ENCODE peak calls at places on chromosomes 7 and 10, in seven cellular contexts. Y is stomach, T is heart left ventricle, C is hepatocyte, K is A549, B is right atrium auricular region, Q is fibroblast of pulmonary artery. H is an unnamed sample.

GRCh38 chr10:71031601-71032000 is 143.2 kb upstream of the PCBD1 start:
- DNase-seq in C (no peak), T (no peak), B (no peak), K (no peak), Y (no peak), Q (no peak), H (no peak)

GRCh38 chr10:88012627-88013026 is 149.2 kb downstream of the PTEN start:
- DNase-seq in Y (no peak), K (no peak), T (no peak), B (no peak), C (no peak), Q (peak; percentile 10), H (no peak)

GRCh38 chr7:129089521-129090212 is 34.8 kb upstream of the TNPO3 start:
- DNase-seq in K (no peak), C (no peak), B (no peak), T (no peak), Q (peak; percentile 54), Y (no peak), H (no peak)

GRCh38 chr10:74921744-74922143 is 95.3 kb downstream of the KAT6B start:
- DNase-seq in K (no peak), B (no peak), C (no peak), Q (no peak), Y (no peak), T (no peak), H (no peak)

GRCh38 chr7:46853451-46853850 is 728.5 kb downstream of the TNS3 start:
- DNase-seq in Q (no peak), K (no peak), C (no peak), T (no peak), Y (no peak), B (no peak), H (no peak)

GRCh38 chr10:110903280-110904278 is 15.4 kb downstream of the BBIP1 start:
- DNase-seq in B (no peak), C (no peak), Y (no peak), T (no peak), K (no peak), Q (peak; percentile 21), H (no peak)

GRCh38 chr10:132516771-132517725 is 20.5 kb upstream of the INPP5A start:
- DNase-seq in Y (peak; percentile 87), T (peak; percentile 98), C (peak; percentile 95), K (peak; percentile 81), Q (peak; percentile 96), B (peak; percentile 95), H (peak; percentile 88)

GRCh38 chr7:148561099-148561498 is 29.5 kb upstream of the C7orf33 start:
- DNase-seq in K (no peak), B (no peak), C (peak; percentile 27), Y (no peak), T (no peak), Q (no peak), H (no peak)

GRCh38 chr7:148535227-148535626 is 55.3 kb upstream of the C7orf33 start:
- DNase-seq in T (no peak), K (peak; percentile 11), C (peak; percentile 35), Y (no peak), Q (peak; percentile 17), B (no peak), H (no peak)

GRCh38 chr7:149562602-149563001 is 65.0 kb upstream of the ZNF746 start:
- DNase-seq in K (no peak), C (no peak), T (no peak), B (no peak), Q (peak; percentile 13), Y (no peak), H (no peak)

GRCh38 chr7:24197852-24198251 is 86.1 kb upstream of the NPY start:
- DNase-seq in Y (no peak), K (no peak), T (no peak), C (no peak), B (no peak), Q (no peak), H (peak; percentile 19)

GRCh38 chr10:117942261-117942660 is 104.5 kb downstream of the RAB11FIP2 start:
- DNase-seq in T (no peak), K (no peak), B (no peak), C (no peak), Q (no peak), Y (no peak), H (no peak)

GRCh38 chr7:64098-64521 is 128.3 kb upstream of the FAM20C start:
- DNase-seq in K (peak; percentile 41), C (peak; percentile 81), T (peak; percentile 61), B (peak; percentile 73), Q (peak; percentile 82), Y (peak; percentile 52), H (peak; percentile 45)

GRCh38 chr10:69732147-69732825 is 69.4 kb upstream of the COL13A1 start:
- DNase-seq in T (peak; percentile 76), B (no peak), K (no peak), Y (no peak), C (no peak), Q (no peak), H (no peak)

GRCh38 chr10:117135480-117136140 is 2.5 kb downstream of the VAX1 start:
- DNase-seq in T (no peak), Q (no peak), B (no peak), C (no peak), K (no peak), Y (no peak), H (no peak)

GRCh38 chr7:96548664-96549063 is 161.0 kb downstream of the SEM1 start:
- DNase-seq in K (peak; percentile 63), B (no peak), T (no peak), C (peak; percentile 9), Q (no peak), Y (no peak), H (no peak)

GRCh38 chr10:42754155-42755027 is 28.2 kb upstream of the BMS1 start:
- DNase-seq in K (no peak), Q (peak; percentile 9), B (no peak), T (peak; percentile 58), C (peak; percentile 53), Y (no peak), H (no peak)

GRCh38 chr10:42753507-42754154 is 29.0 kb upstream of the BMS1 start:
- DNase-seq in Y (no peak), C (peak; percentile 55), K (no peak), T (peak; percentile 35), B (no peak), Q (no peak), H (no peak)

GRCh38 chr10:42755591-42756093 is 27.0 kb upstream of the BMS1 start:
- DNase-seq in C (no peak), Y (no peak), B (no peak), Q (no peak), T (no peak), K (no peak), H (no peak)

GRCh38 chr10:42753126-42753506 is 29.5 kb upstream of the BMS1 start:
- DNase-seq in B (peak; percentile 80), Q (peak; percentile 78), T (peak; percentile 77), Y (peak; percentile 83), C (peak; percentile 82), K (peak; percentile 75), H (peak; percentile 7)

GRCh38 chr10:42755028-42755451 is 27.6 kb upstream of the BMS1 start:
- DNase-seq in T (no peak), C (peak; percentile 17), K (no peak), Y (no peak), B (no peak), Q (no peak), H (no peak)
- H3K4me3 ChIP-seq in T (peak overlapping the region; percentile 51), C (peak overlapping the region; percentile 60), K (peak overlapping the region; percentile 48), Y (peak overlapping the region; percentile 41), B (peak overlapping the region; percentile 42), Q (no peak overlapping the region), H (peak overlapping the region; percentile 30)

DNA sequence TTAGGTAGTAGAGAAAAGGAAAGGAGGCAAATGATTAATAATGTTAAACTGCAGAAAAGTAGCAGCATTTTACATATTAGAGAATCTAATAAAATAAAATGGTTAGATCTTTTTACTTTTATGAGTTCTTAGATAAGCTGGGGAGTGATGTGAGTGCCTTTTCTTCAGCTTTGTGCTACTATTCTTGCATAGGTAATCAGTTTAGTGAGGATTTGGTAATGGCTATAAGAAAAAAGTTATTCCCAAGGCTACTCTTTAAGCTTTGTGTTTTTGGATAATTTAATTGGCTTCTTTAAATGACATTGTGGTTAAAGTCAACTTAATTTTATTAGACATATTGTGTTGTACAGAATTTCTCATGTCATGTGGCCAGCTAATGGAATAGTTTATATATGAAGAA is 3.7 kb downstream of the KCND2 start:
- DNase-seq in Y (no peak), K (no peak), T (no peak), C (no peak), Q (no peak), B (no peak), H (no peak)
- H3K4me3 ChIP-seq in Y (no peak overlapping the region), K (no peak overlapping the region), T (no peak overlapping the region), C (no peak overlapping the region), Q (no peak overlapping the region), B (no peak overlapping the region), H (no peak overlapping the region)

DNA sequence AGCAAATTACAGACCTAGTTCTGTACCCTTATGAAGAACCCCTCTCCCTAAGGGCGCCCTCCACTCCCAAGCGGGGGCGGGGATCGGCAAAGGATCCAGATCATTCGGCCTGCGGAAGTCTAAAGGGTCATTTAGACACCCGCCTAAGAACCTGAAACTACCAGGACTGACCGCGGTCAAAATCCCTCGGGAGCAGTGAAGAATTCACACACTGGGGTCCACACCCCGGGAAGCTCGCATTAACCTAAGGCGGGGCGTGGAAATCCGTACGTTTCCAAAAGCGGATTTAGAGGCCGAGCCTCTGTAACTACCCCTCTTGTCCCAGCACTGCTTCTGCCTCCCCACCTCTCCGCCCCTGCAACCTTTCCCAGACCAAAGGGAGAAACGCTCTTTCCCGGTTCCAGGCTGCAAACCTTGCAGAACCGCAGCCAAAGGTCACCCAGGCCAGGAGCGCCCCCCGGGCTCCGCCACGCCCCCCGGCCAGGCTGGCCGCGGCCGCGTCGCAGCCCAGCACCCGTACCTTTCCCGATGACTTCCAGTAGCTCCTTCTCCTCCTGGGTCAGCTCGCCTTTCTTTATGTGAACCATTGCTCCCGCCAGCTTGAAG is 464 bp downstream of the ANKMY2 start:
- DNase-seq in Y (peak; percentile 27), K (no peak), B (no peak), Q (peak; percentile 31), T (peak; percentile 55), C (no peak), H (no peak)
- H3K4me3 ChIP-seq in Y (peak overlapping the region; percentile 82), K (peak overlapping the region; percentile 87), B (peak overlapping the region; percentile 98), Q (peak overlapping the region; percentile 89), T (peak overlapping the region; percentile 84), C (peak overlapping the region; percentile 54), H (peak overlapping the region; percentile 80)

GRCh38 chr7:29990931-29991330 is 1.3 kb upstream of the SCRN1 start:
- DNase-seq in Q (no peak), Y (no peak), C (no peak), B (no peak), T (no peak), K (no peak), H (no peak)
- H3K4me3 ChIP-seq in Q (no peak overlapping the region), Y (no peak overlapping the region), C (no peak overlapping the region), B (no peak overlapping the region), T (no peak overlapping the region), K (no peak overlapping the region), H (no peak overlapping the region)

GRCh38 chr10:100482834-100483185 is 20.0 kb downstream of the WNT8B start:
- DNase-seq in Q (no peak), Y (no peak), K (no peak), B (no peak), C (no peak), T (no peak), H (no peak)
- H3K4me3 ChIP-seq in Q (no peak overlapping the region), Y (peak overlapping the region; percentile 43), K (peak overlapping the region; percentile 44), B (no peak overlapping the region), C (no peak overlapping the region), T (peak overlapping the region; percentile 53), H (no peak overlapping the region)